ENCODE peak calls at places on chromosomes 12 and 14, in four cellular contexts. F is NCI-H345; Z is CD4-positive, alpha-beta T cell; R is NCI-H1417. P is an unnamed sample.

GRCh38 chr14:92121670-92122350 is at the start of the genes CPSF2 and NDUFB1:
- DNase-seq in F (peak; percentile 87), Z (peak; percentile 82), R (peak; percentile 87), P (peak; percentile 70)

GRCh38 chr14:96162741-96163140 is 41.9 kb upstream of the BDKRB2 start:
- DNase-seq in F (no peak), Z (no peak), R (no peak), P (no peak)

GRCh38 chr12:19709889-19710288 is 270.6 kb downstream of the AEBP2 start:
- DNase-seq in F (no peak), Z (no peak), R (no peak), P (no peak)

GRCh38 chr12:38152816-38153736 is 163.5 kb upstream of the ALG10B start:
- DNase-seq in F (no peak), Z (no peak), R (no peak), P (no peak)

GRCh38 chr14:94548999-94549985 is 11.9 kb upstream of the SERPINA4 start:
- DNase-seq in F (peak; percentile 65), Z (peak; percentile 41), R (peak; percentile 56), P (peak; percentile 19)

GRCh38 chr12:52213541-52214420 is 19.3 kb upstream of the KRT7 start:
- DNase-seq in F (peak; percentile 79), Z (peak; percentile 45), R (peak; percentile 80), P (peak; percentile 13)

GRCh38 chr12:15584366-15585041 is 204.7 kb downstream of the EPS8 start:
- DNase-seq in F (peak; percentile 20), Z (no peak), R (peak; percentile 27), P (no peak)

GRCh38 chr12:70692681-70693288 is 55.6 kb upstream of the PTPRB start:
- DNase-seq in F (no peak), Z (no peak), R (no peak), P (no peak)

GRCh38 chr12:131222271-131223139 is 268.8 kb downstream of the ADGRD1 start:
- DNase-seq in F (no peak), Z (no peak), R (no peak), P (no peak)

GRCh38 chr12:51371295-51371953 is 19.8 kb downstream of the GALNT6 start:
- DNase-seq in F (peak; percentile 70), Z (no peak), R (peak; percentile 92), P (no peak)

GRCh38 chr12:10130042-10130441 is at the start of gene CLEC7A:
- DNase-seq in F (no peak), Z (no peak), R (no peak), P (no peak)

GRCh38 chr12:52307836-52308806 is 13.1 kb downstream of the KRT83 start:
- DNase-seq in F (peak; percentile 68), Z (no peak), R (peak; percentile 54), P (peak; percentile 7)

GRCh38 chr14:50773632-50774541 is 57.1 kb downstream of the NIN start:
- DNase-seq in F (peak; percentile 7), Z (no peak), R (peak; percentile 24), P (no peak)

GRCh38 chr14:105070760-105071137 is 5.5 kb upstream of the GPR132 start:
- DNase-seq in F (no peak), Z (no peak), R (no peak), P (no peak)

GRCh38 chr14:23351681-23352505 is 794 bp downstream of the SLC22A17 start:
- DNase-seq in F (no peak), Z (no peak), R (no peak), P (no peak)

GRCh38 chr12:45613306-45613705 is 116.2 kb upstream of the ARID2 start:
- DNase-seq in F (no peak), Z (no peak), R (no peak), P (no peak)

GRCh38 chr14:22807432-22808087 is 7.7 kb downstream of the SLC7A7 start:
- DNase-seq in F (no peak), Z (no peak), R (no peak), P (no peak)

GRCh38 chr14:23034498-23035302 is at the start of gene PSMB5:
- DNase-seq in F (no peak), Z (peak; percentile 79), R (no peak), P (peak; percentile 81)

GRCh38 chr12:53232641-53233538 is 881 bp upstream of the RARG start:
- DNase-seq in F (peak; percentile 16), Z (no peak), R (no peak), P (peak; percentile 26)

GRCh38 chr12:22631863-22632463 is 7.0 kb downstream of the ETNK1 start:
- DNase-seq in F (no peak), Z (no peak), R (no peak), P (no peak)

GRCh38 chr14:102913341-102914211 is 8.9 kb upstream of the AMN start:
- DNase-seq in F (no peak), Z (no peak), R (no peak), P (no peak)

GRCh38 chr12:15757553-15758255 is 31.5 kb downstream of the EPS8 start:
- DNase-seq in F (no peak), Z (no peak), R (no peak), P (no peak)

GRCh38 chr12:116962197-116962596 is 51.4 kb downstream of the FBXW8 start:
- DNase-seq in F (no peak), Z (no peak), R (no peak), P (no peak)

GRCh38 chr14:23167006-23167847 is 16.2 kb downstream of the SLC7A8 start:
- DNase-seq in F (no peak), Z (no peak), R (no peak), P (no peak)

GRCh38 chr14:102729825-102730224 is 47.4 kb upstream of the TRAF3 start:
- DNase-seq in F (no peak), Z (no peak), R (no peak), P (no peak)

GRCh38 chr12:101597164-101597563 is 2.4 kb downstream of the MYBPC1 start:
- DNase-seq in F (no peak), Z (no peak), R (no peak), P (no peak)

GRCh38 chr12:6772331-6772695 is at the start of gene LAG3:
- DNase-seq in F (no peak), Z (no peak), R (no peak), P (no peak)

GRCh38 chr14:76953196-76953945 is 75.1 kb downstream of the IRF2BPL start:
- DNase-seq in F (no peak), Z (peak; percentile 31), R (peak; percentile 36), P (no peak)

GRCh38 chr14:78440351-78440750 is 270.2 kb downstream of the NRXN3 start:
- DNase-seq in F (no peak), Z (no peak), R (no peak), P (no peak)

GRCh38 chr12:1473418-1473817 is 121.0 kb downstream of the FBXL14 start:
- DNase-seq in F (no peak), Z (no peak), R (no peak), P (no peak)

GRCh38 chr12:122072031-122072970 is 6.3 kb upstream of the MLXIP start:
- DNase-seq in F (peak; percentile 63), Z (no peak), R (no peak), P (no peak)

GRCh38 chr14:67418368-67419174 is 6.6 kb upstream of the PLEK2 start:
- DNase-seq in F (no peak), Z (no peak), R (no peak), P (no peak)

P was measured in T follicular helper cell.